ENCODE peak calls at places on chromosomes 16 and 17, in ten cellular contexts. D is small intestine; Q is substantia nigra; K is transverse colon; T is pancreas; M is breast epithelium; L is gastrocnemius medialis; E is CD4-positive, alpha-beta T cell; O is heart left ventricle; B is GM23338. Y is an unnamed sample.

GRCh38 chr16:983044-984030 is 1.8 kb downstream of the SOX8 start:
- DNase-seq in E (no peak), B (peak), M (no peak), D (no peak), O (no peak), Q (peak), L (no peak), T (no peak), K (no peak), Y (no peak)

GRCh38 chr16:77675464-77676324 is 46.6 kb upstream of the NUDT7 start:
- DNase-seq in K (peak), D (peak), L (peak), T (peak), Q (peak), O (peak), M (no peak), E (peak), B (peak), Y (peak)

GRCh38 chr17:29760771-29761682 is 138.3 kb upstream of the CORO6 start:
- DNase-seq in L (peak), B (peak), Q (peak), M (peak), T (peak), D (peak), E (peak), O (peak), K (peak), Y (peak)

GRCh38 chr17:78995022-78995760 is 14.4 kb downstream of the CANT1 start:
- DNase-seq in O (no peak), K (no peak), E (no peak), T (no peak), M (peak), Q (no peak), D (no peak), B (no peak), L (peak), Y (no peak)

GRCh38 chr16:19898924-19899604 is 14.4 kb upstream of the GPRC5B start:
- DNase-seq in T (no peak), O (no peak), L (no peak), D (peak), E (no peak), K (peak), B (peak), Q (peak), M (no peak), Y (no peak)

GRCh38 chr17:16281351-16281750 is 64.3 kb downstream of the PIGL start:
- DNase-seq in D (no peak), L (no peak), E (no peak), M (no peak), Q (no peak), T (no peak), B (no peak), O (no peak), K (no peak), Y (no peak)

GRCh38 chr16:3355589-3355988 is at the start of gene OR2C1:
- DNase-seq in O (no peak), M (no peak), E (no peak), Q (no peak), D (no peak), B (no peak), L (no peak), K (no peak), T (no peak), Y (no peak)

GRCh38 chr16:73743665-73744496 is 552.7 kb upstream of the PSMD7 start:
- DNase-seq in L (no peak), K (no peak), D (no peak), M (no peak), O (no peak), B (peak), Q (peak), T (no peak), E (no peak), Y (no peak)

GRCh38 chr17:44097110-44097810 is 26.2 kb downstream of the HDAC5 start:
- DNase-seq in M (no peak), Q (no peak), K (no peak), D (no peak), B (no peak), O (peak), T (no peak), E (no peak), L (peak), Y (no peak)

GRCh38 chr17:49968380-49969133 is 433 bp upstream of the DLX4 start:
- DNase-seq in E (peak), D (peak), Q (no peak), O (peak), K (peak), M (no peak), B (peak), T (peak), L (peak), Y (peak)
- H3K27ac ChIP-seq in E (no peak), D (no peak), Q (no peak), O (no peak), K (no peak), M (no peak), B (no peak), T (no peak), L (no peak), Y (no peak)

DNA sequence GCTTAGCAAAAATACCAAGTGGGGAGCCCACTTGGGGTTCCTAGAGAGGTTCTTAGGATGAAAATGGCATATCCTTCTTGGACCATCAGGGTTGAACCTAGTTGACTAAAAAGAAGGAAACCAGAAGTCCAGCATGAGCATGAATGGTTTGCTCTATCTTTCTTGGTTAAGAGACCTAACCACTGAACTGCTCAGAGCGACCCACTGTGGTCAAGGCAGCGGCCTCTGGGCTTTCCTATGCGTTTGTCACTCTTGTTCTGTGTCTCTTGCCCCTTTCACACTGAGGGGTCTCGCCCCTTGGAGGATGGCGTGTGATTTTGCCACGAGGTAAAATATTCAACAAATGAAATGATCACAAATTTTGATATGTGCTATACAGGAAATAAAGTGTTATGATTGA is 526 bp upstream of the BORCS6 start:
- DNase-seq in Q (no peak), O (no peak), L (no peak), K (no peak), E (no peak), B (no peak), D (no peak), M (no peak), T (no peak), Y (no peak)
- H3K27ac ChIP-seq in Q (peak), O (peak), L (peak), K (peak), E (no peak), B (no peak), D (peak), M (peak), T (no peak), Y (no peak)

GRCh38 chr16:50155925-50156324 is 2.8 kb downstream of the TENT4B start:
- DNase-seq in B (no peak), Q (no peak), O (no peak), L (no peak), M (no peak), E (no peak), T (no peak), K (no peak), D (no peak), Y (no peak)
- H3K27ac ChIP-seq in B (no peak), Q (no peak), O (no peak), L (peak), M (no peak), E (no peak), T (no peak), K (peak), D (no peak), Y (no peak)

DNA sequence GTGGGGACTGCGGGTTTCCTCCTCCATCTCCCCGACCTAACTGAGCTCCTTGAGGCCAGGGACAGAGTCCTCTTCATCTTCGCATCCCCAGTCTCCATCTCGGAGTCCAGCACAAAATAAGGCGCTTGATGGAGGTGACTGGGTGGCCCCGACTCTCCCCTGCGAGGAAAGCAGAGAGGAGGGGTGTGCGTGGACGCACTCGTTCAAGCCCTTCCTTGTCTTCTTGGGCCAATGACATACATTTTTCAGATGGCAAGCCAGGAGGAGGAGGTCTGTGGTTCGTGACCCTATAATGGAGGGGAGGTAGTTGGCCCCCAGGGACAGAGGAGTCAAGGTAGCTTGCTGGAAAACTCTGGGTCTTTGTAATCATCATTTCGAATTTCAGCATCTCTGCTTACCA is 17.2 kb downstream of the CRISPLD2 start:
- DNase-seq in T (no peak), O (no peak), K (no peak), L (no peak), B (no peak), D (no peak), E (no peak), Q (no peak), M (no peak), Y (no peak)
- H3K27ac ChIP-seq in T (no peak), O (peak), K (peak), L (peak), B (no peak), D (peak), E (no peak), Q (no peak), M (peak), Y (no peak)

Y was measured in foreskin keratinocyte.